ENCODE peak calls at places on chromosomes 12 and 14, in ten cellular contexts. One of them, this sample, is unnamed.

GRCh38 chr12:2396448-2396871 is 343.7 kb downstream of the CACNA1C start:
- DNase-seq in adipocyte: no peak
- DNase-seq in NT2/D1: no peak
- DNase-seq in lung: peak
- DNase-seq in HFFc6: peak
- DNase-seq in NCI-H1105: no peak
- DNase-seq in body of pancreas: peak
- DNase-seq in occipital lobe: no peak
- DNase-seq in Caki2: no peak
- DNase-seq in Kasumi-1: no peak
- DNase-seq in this sample: peak

GRCh38 chr14:49972840-49973239 is 80.0 kb downstream of the ARF6 start:
- DNase-seq in adipocyte: peak
- DNase-seq in NT2/D1: no peak
- DNase-seq in lung: peak
- DNase-seq in HFFc6: peak
- DNase-seq in NCI-H1105: no peak
- DNase-seq in body of pancreas: peak
- DNase-seq in occipital lobe: no peak
- DNase-seq in Caki2: peak
- DNase-seq in Kasumi-1: no peak
- DNase-seq in this sample: peak

GRCh38 chr14:63853831-63854293 is 1.1 kb downstream of the SYNE2 start:
- DNase-seq in adipocyte: peak
- DNase-seq in NT2/D1: no peak
- DNase-seq in lung: peak
- DNase-seq in HFFc6: peak
- DNase-seq in NCI-H1105: peak
- DNase-seq in body of pancreas: peak
- DNase-seq in occipital lobe: no peak
- DNase-seq in Caki2: peak
- DNase-seq in Kasumi-1: no peak
- DNase-seq in this sample: peak

GRCh38 chr12:107512391-107512790 is 173.2 kb upstream of the PWP1 start:
- DNase-seq in adipocyte: peak
- DNase-seq in NT2/D1: no peak
- DNase-seq in lung: no peak
- DNase-seq in HFFc6: no peak
- DNase-seq in NCI-H1105: no peak
- DNase-seq in body of pancreas: no peak
- DNase-seq in occipital lobe: no peak
- DNase-seq in Caki2: no peak
- DNase-seq in Kasumi-1: no peak
- DNase-seq in this sample: no peak

GRCh38 chr12:70497508-70497907 is 131.4 kb downstream of the KCNMB4 start:
- DNase-seq in adipocyte: no peak
- DNase-seq in NT2/D1: no peak
- DNase-seq in lung: no peak
- DNase-seq in HFFc6: no peak
- DNase-seq in NCI-H1105: no peak
- DNase-seq in body of pancreas: no peak
- DNase-seq in occipital lobe: no peak
- DNase-seq in Caki2: no peak
- DNase-seq in Kasumi-1: no peak
- DNase-seq in this sample: no peak

GRCh38 chr14:78567343-78567742 is 397.2 kb downstream of the NRXN3 start:
- DNase-seq in adipocyte: no peak
- DNase-seq in NT2/D1: no peak
- DNase-seq in lung: no peak
- DNase-seq in HFFc6: peak
- DNase-seq in NCI-H1105: no peak
- DNase-seq in body of pancreas: no peak
- DNase-seq in occipital lobe: no peak
- DNase-seq in Caki2: no peak
- DNase-seq in Kasumi-1: no peak
- DNase-seq in this sample: no peak

GRCh38 chr12:107309020-107309419 is 215.7 kb upstream of the CRY1 start:
- DNase-seq in adipocyte: no peak
- DNase-seq in NT2/D1: no peak
- DNase-seq in lung: no peak
- DNase-seq in HFFc6: no peak
- DNase-seq in NCI-H1105: no peak
- DNase-seq in body of pancreas: no peak
- DNase-seq in occipital lobe: no peak
- DNase-seq in Caki2: no peak
- DNase-seq in Kasumi-1: no peak
- DNase-seq in this sample: no peak

GRCh38 chr12:116337312-116337711 is 59.8 kb upstream of the MED13L start:
- DNase-seq in adipocyte: no peak
- DNase-seq in NT2/D1: no peak
- DNase-seq in lung: no peak
- DNase-seq in HFFc6: no peak
- DNase-seq in NCI-H1105: no peak
- DNase-seq in body of pancreas: no peak
- DNase-seq in occipital lobe: no peak
- DNase-seq in Caki2: no peak
- DNase-seq in Kasumi-1: no peak
- DNase-seq in this sample: no peak

GRCh38 chr12:39505025-39505424 is 62.1 kb upstream of the KIF21A start:
- DNase-seq in adipocyte: no peak
- DNase-seq in NT2/D1: peak
- DNase-seq in lung: no peak
- DNase-seq in HFFc6: no peak
- DNase-seq in NCI-H1105: no peak
- DNase-seq in body of pancreas: no peak
- DNase-seq in occipital lobe: no peak
- DNase-seq in Caki2: peak
- DNase-seq in Kasumi-1: no peak
- DNase-seq in this sample: no peak

GRCh38 chr12:27865421-27865820 is 85.4 kb upstream of the MANSC4 start:
- DNase-seq in adipocyte: peak
- DNase-seq in NT2/D1: no peak
- DNase-seq in lung: no peak
- DNase-seq in HFFc6: peak
- DNase-seq in NCI-H1105: no peak
- DNase-seq in body of pancreas: no peak
- DNase-seq in occipital lobe: no peak
- DNase-seq in Caki2: no peak
- DNase-seq in Kasumi-1: no peak
- DNase-seq in this sample: no peak

GRCh38 chr12:40439771-40440492 is 215.1 kb downstream of the LRRK2 start:
- DNase-seq in adipocyte: no peak
- DNase-seq in NT2/D1: no peak
- DNase-seq in lung: no peak
- DNase-seq in HFFc6: no peak
- DNase-seq in NCI-H1105: no peak
- DNase-seq in body of pancreas: no peak
- DNase-seq in occipital lobe: no peak
- DNase-seq in Caki2: no peak
- DNase-seq in Kasumi-1: no peak
- DNase-seq in this sample: no peak

GRCh38 chr14:25049559-25050493 is at the start of gene STXBP6:
- DNase-seq in adipocyte: peak
- DNase-seq in NT2/D1: no peak
- DNase-seq in lung: peak
- DNase-seq in HFFc6: peak
- DNase-seq in NCI-H1105: peak
- DNase-seq in body of pancreas: peak
- DNase-seq in occipital lobe: peak
- DNase-seq in Caki2: peak
- DNase-seq in Kasumi-1: peak
- DNase-seq in this sample: no peak

GRCh38 chr12:47021298-47021697 is 58.1 kb upstream of the PCED1B start:
- DNase-seq in adipocyte: peak
- DNase-seq in NT2/D1: peak
- DNase-seq in lung: no peak
- DNase-seq in HFFc6: peak
- DNase-seq in NCI-H1105: peak
- DNase-seq in body of pancreas: no peak
- DNase-seq in occipital lobe: no peak
- DNase-seq in Caki2: peak
- DNase-seq in Kasumi-1: peak
- DNase-seq in this sample: no peak

GRCh38 chr12:71134405-71134804 is 23.4 kb downstream of the TSPAN8 start:
- DNase-seq in adipocyte: no peak
- DNase-seq in NT2/D1: no peak
- DNase-seq in lung: no peak
- DNase-seq in HFFc6: no peak
- DNase-seq in NCI-H1105: no peak
- DNase-seq in body of pancreas: no peak
- DNase-seq in occipital lobe: no peak
- DNase-seq in Caki2: no peak
- DNase-seq in Kasumi-1: no peak
- DNase-seq in this sample: no peak

GRCh38 chr12:25792031-25792430 is 166.5 kb upstream of the RASSF8 start:
- DNase-seq in adipocyte: no peak
- DNase-seq in NT2/D1: no peak
- DNase-seq in lung: no peak
- DNase-seq in HFFc6: peak
- DNase-seq in NCI-H1105: no peak
- DNase-seq in body of pancreas: no peak
- DNase-seq in occipital lobe: no peak
- DNase-seq in Caki2: no peak
- DNase-seq in Kasumi-1: no peak
- DNase-seq in this sample: no peak

GRCh38 chr14:73237786-73238261 is 518 bp downstream of the PAPLN start:
- DNase-seq in adipocyte: peak
- DNase-seq in NT2/D1: no peak
- DNase-seq in lung: no peak
- DNase-seq in HFFc6: no peak
- DNase-seq in NCI-H1105: no peak
- DNase-seq in body of pancreas: no peak
- DNase-seq in occipital lobe: no peak
- DNase-seq in Caki2: no peak
- DNase-seq in Kasumi-1: no peak
- DNase-seq in this sample: no peak

GRCh38 chr12:16359512-16360491 is 12.4 kb downstream of the MGST1 start:
- DNase-seq in adipocyte: peak
- DNase-seq in NT2/D1: peak
- DNase-seq in lung: no peak
- DNase-seq in HFFc6: peak
- DNase-seq in NCI-H1105: peak
- DNase-seq in body of pancreas: peak
- DNase-seq in occipital lobe: no peak
- DNase-seq in Caki2: no peak
- DNase-seq in Kasumi-1: peak
- DNase-seq in this sample: peak

GRCh38 chr12:65565601-65566560 is 258.4 kb upstream of the HMGA2 start:
- DNase-seq in adipocyte: peak
- DNase-seq in NT2/D1: no peak
- DNase-seq in lung: no peak
- DNase-seq in HFFc6: peak
- DNase-seq in NCI-H1105: no peak
- DNase-seq in body of pancreas: no peak
- DNase-seq in occipital lobe: no peak
- DNase-seq in Caki2: peak
- DNase-seq in Kasumi-1: peak
- DNase-seq in this sample: no peak

GRCh38 chr14:69004731-69005431 is 25.8 kb upstream of the ACTN1 start:
- DNase-seq in adipocyte: peak
- DNase-seq in NT2/D1: no peak
- DNase-seq in lung: no peak
- DNase-seq in HFFc6: no peak
- DNase-seq in NCI-H1105: no peak
- DNase-seq in body of pancreas: no peak
- DNase-seq in occipital lobe: no peak
- DNase-seq in Caki2: no peak
- DNase-seq in Kasumi-1: no peak
- DNase-seq in this sample: no peak

GRCh38 chr12:118447181-118447580 is 70.8 kb downstream of the SUDS3 start:
- DNase-seq in adipocyte: no peak
- DNase-seq in NT2/D1: no peak
- DNase-seq in lung: no peak
- DNase-seq in HFFc6: no peak
- DNase-seq in NCI-H1105: no peak
- DNase-seq in body of pancreas: no peak
- DNase-seq in occipital lobe: no peak
- DNase-seq in Caki2: no peak
- DNase-seq in Kasumi-1: no peak
- DNase-seq in this sample: no peak

GRCh38 chr14:70641548-70642312 is at the start of gene TTC9:
- DNase-seq in adipocyte: peak
- DNase-seq in NT2/D1: no peak
- DNase-seq in lung: no peak
- DNase-seq in HFFc6: no peak
- DNase-seq in NCI-H1105: peak
- DNase-seq in body of pancreas: peak
- DNase-seq in occipital lobe: no peak
- DNase-seq in Caki2: no peak
- DNase-seq in Kasumi-1: no peak
- DNase-seq in this sample: no peak

GRCh38 chr12:47813491-47814196 is 6.1 kb downstream of the HDAC7 start:
- DNase-seq in adipocyte: no peak
- DNase-seq in NT2/D1: no peak
- DNase-seq in lung: no peak
- DNase-seq in HFFc6: no peak
- DNase-seq in NCI-H1105: no peak
- DNase-seq in body of pancreas: no peak
- DNase-seq in occipital lobe: no peak
- DNase-seq in Caki2: peak
- DNase-seq in Kasumi-1: peak
- DNase-seq in this sample: no peak

GRCh38 chr14:36690301-36691020 is 28.8 kb downstream of the PAX9 start:
- DNase-seq in adipocyte: no peak
- DNase-seq in NT2/D1: no peak
- DNase-seq in lung: no peak
- DNase-seq in HFFc6: peak
- DNase-seq in NCI-H1105: no peak
- DNase-seq in body of pancreas: no peak
- DNase-seq in occipital lobe: no peak
- DNase-seq in Caki2: peak
- DNase-seq in Kasumi-1: no peak
- DNase-seq in this sample: no peak

GRCh38 chr12:53482626-53483165 is 16.6 kb downstream of the MAP3K12 start:
- DNase-seq in adipocyte: no peak
- DNase-seq in NT2/D1: no peak
- DNase-seq in lung: no peak
- DNase-seq in HFFc6: no peak
- DNase-seq in NCI-H1105: no peak
- DNase-seq in body of pancreas: peak
- DNase-seq in occipital lobe: no peak
- DNase-seq in Caki2: no peak
- DNase-seq in Kasumi-1: no peak
- DNase-seq in this sample: no peak

GRCh38 chr14:70905316-70905715 is 1.9 kb upstream of the PCNX1 start:
- DNase-seq in adipocyte: peak
- DNase-seq in NT2/D1: no peak
- DNase-seq in lung: no peak
- DNase-seq in HFFc6: peak
- DNase-seq in NCI-H1105: no peak
- DNase-seq in body of pancreas: peak
- DNase-seq in occipital lobe: peak
- DNase-seq in Caki2: no peak
- DNase-seq in Kasumi-1: no peak
- DNase-seq in this sample: peak

GRCh38 chr12:114691196-114691595 is 7.2 kb upstream of the TBX3 start:
- DNase-seq in adipocyte: no peak
- DNase-seq in NT2/D1: no peak
- DNase-seq in lung: no peak
- DNase-seq in HFFc6: no peak
- DNase-seq in NCI-H1105: no peak
- DNase-seq in body of pancreas: no peak
- DNase-seq in occipital lobe: no peak
- DNase-seq in Caki2: no peak
- DNase-seq in Kasumi-1: no peak
- DNase-seq in this sample: no peak

GRCh38 chr14:82398313-82398712 is 864.7 kb upstream of the SEL1L start:
- DNase-seq in adipocyte: no peak
- DNase-seq in NT2/D1: no peak
- DNase-seq in lung: no peak
- DNase-seq in HFFc6: no peak
- DNase-seq in NCI-H1105: no peak
- DNase-seq in body of pancreas: no peak
- DNase-seq in occipital lobe: no peak
- DNase-seq in Caki2: no peak
- DNase-seq in Kasumi-1: no peak
- DNase-seq in this sample: no peak

This sample was measured in NCI-H446.